ENCODE peak calls at places on chromosomes 12 and 14, in eight cellular contexts. One of them, this sample, is unnamed.

GRCh38 chr14:50225974-50226297 is 5.4 kb downstream of the SOS2 start:
- DNase-seq in tibial nerve: no peak
- DNase-seq in kidney: no peak
- DNase-seq in A549: no peak
- DNase-seq in prostate gland: no peak
- DNase-seq in transverse colon: no peak
- DNase-seq in upper lobe of right lung: no peak
- DNase-seq in hepatocyte: no peak
- DNase-seq in this sample: no peak

GRCh38 chr12:9118161-9118560 is 2.4 kb upstream of the A2M start:
- DNase-seq in prostate gland: no peak
- DNase-seq in kidney: no peak
- DNase-seq in hepatocyte: no peak
- DNase-seq in transverse colon: no peak
- DNase-seq in A549: no peak
- DNase-seq in tibial nerve: no peak
- DNase-seq in upper lobe of right lung: no peak
- DNase-seq in this sample: no peak

GRCh38 chr14:70873627-70874026 is 33.6 kb upstream of the PCNX1 start:
- DNase-seq in A549: no peak
- DNase-seq in hepatocyte: no peak
- DNase-seq in tibial nerve: no peak
- DNase-seq in kidney: no peak
- DNase-seq in upper lobe of right lung: no peak
- DNase-seq in transverse colon: no peak
- DNase-seq in prostate gland: no peak
- DNase-seq in this sample: no peak

GRCh38 chr14:71497645-71498086 is 434.6 kb upstream of the RGS6 start:
- DNase-seq in A549: no peak
- DNase-seq in transverse colon: no peak
- DNase-seq in upper lobe of right lung: no peak
- DNase-seq in prostate gland: no peak
- DNase-seq in kidney: no peak
- DNase-seq in tibial nerve: no peak
- DNase-seq in hepatocyte: no peak
- DNase-seq in this sample: peak; percentile 23

GRCh38 chr12:31029466-31029865 is 44.2 kb upstream of the DDX11 start:
- DNase-seq in hepatocyte: no peak
- DNase-seq in A549: no peak
- DNase-seq in kidney: no peak
- DNase-seq in upper lobe of right lung: no peak
- DNase-seq in tibial nerve: no peak
- DNase-seq in prostate gland: no peak
- DNase-seq in transverse colon: no peak
- DNase-seq in this sample: no peak

GRCh38 chr14:90911121-90911520 is 94.9 kb upstream of the TTC7B start:
- DNase-seq in prostate gland: no peak
- DNase-seq in transverse colon: no peak
- DNase-seq in upper lobe of right lung: no peak
- DNase-seq in hepatocyte: no peak
- DNase-seq in A549: peak; percentile 1
- DNase-seq in kidney: no peak
- DNase-seq in tibial nerve: no peak
- DNase-seq in this sample: no peak

GRCh38 chr12:64385468-64385867 is 5.1 kb downstream of the C12orf56 start:
- DNase-seq in tibial nerve: no peak
- DNase-seq in hepatocyte: no peak
- DNase-seq in prostate gland: no peak
- DNase-seq in A549: no peak
- DNase-seq in transverse colon: no peak
- DNase-seq in upper lobe of right lung: no peak
- DNase-seq in kidney: no peak
- DNase-seq in this sample: no peak

GRCh38 chr12:63844391-63845341 is at the start of gene SRGAP1:
- DNase-seq in A549: peak; percentile 69
- DNase-seq in upper lobe of right lung: peak; percentile 76
- DNase-seq in tibial nerve: peak; percentile 50
- DNase-seq in kidney: peak; percentile 90
- DNase-seq in prostate gland: peak; percentile 31
- DNase-seq in transverse colon: peak; percentile 62
- DNase-seq in hepatocyte: peak; percentile 79
- DNase-seq in this sample: peak; percentile 94

GRCh38 chr12:49912345-49912744 is 8.6 kb upstream of the FAIM2 start:
- DNase-seq in transverse colon: no peak
- DNase-seq in prostate gland: no peak
- DNase-seq in upper lobe of right lung: peak; percentile 49
- DNase-seq in A549: no peak
- DNase-seq in hepatocyte: no peak
- DNase-seq in tibial nerve: no peak
- DNase-seq in kidney: no peak
- DNase-seq in this sample: peak; percentile 41

GRCh38 chr14:69683971-69684370 is 72.6 kb downstream of the SUSD6 start:
- DNase-seq in hepatocyte: no peak
- DNase-seq in tibial nerve: no peak
- DNase-seq in A549: no peak
- DNase-seq in upper lobe of right lung: no peak
- DNase-seq in prostate gland: no peak
- DNase-seq in transverse colon: no peak
- DNase-seq in kidney: no peak
- DNase-seq in this sample: no peak

GRCh38 chr12:55842681-55843429 is at the start of gene MMP19:
- DNase-seq in upper lobe of right lung: no peak
- DNase-seq in kidney: no peak
- DNase-seq in tibial nerve: no peak
- DNase-seq in hepatocyte: peak; percentile 63
- DNase-seq in A549: peak; percentile 21
- DNase-seq in prostate gland: no peak
- DNase-seq in transverse colon: no peak
- DNase-seq in this sample: peak; percentile 90
- H3K4me3 ChIP-seq in upper lobe of right lung: peak within 1 kb of the TSS; percentile 51
- H3K4me3 ChIP-seq in kidney: peak within 1 kb of the TSS; percentile 52
- H3K4me3 ChIP-seq in tibial nerve: peak within 1 kb of the TSS; percentile 46
- H3K4me3 ChIP-seq in hepatocyte: no peak within 1 kb of the TSS
- H3K4me3 ChIP-seq in A549: no peak within 1 kb of the TSS
- H3K4me3 ChIP-seq in prostate gland: peak within 1 kb of the TSS; percentile 15
- H3K4me3 ChIP-seq in transverse colon: no peak within 1 kb of the TSS
- H3K4me3 ChIP-seq in this sample: no peak within 1 kb of the TSS

GRCh38 chr12:113315358-113315757 is 19.6 kb downstream of the SLC8B1 start:
- DNase-seq in prostate gland: no peak
- DNase-seq in upper lobe of right lung: no peak
- DNase-seq in tibial nerve: no peak
- DNase-seq in transverse colon: no peak
- DNase-seq in hepatocyte: no peak
- DNase-seq in kidney: no peak
- DNase-seq in A549: no peak
- DNase-seq in this sample: no peak

GRCh38 chr12:113305281-113305856 is 29.5 kb downstream of the SLC8B1 start:
- DNase-seq in tibial nerve: no peak
- DNase-seq in upper lobe of right lung: no peak
- DNase-seq in A549: no peak
- DNase-seq in kidney: no peak
- DNase-seq in transverse colon: no peak
- DNase-seq in hepatocyte: no peak
- DNase-seq in prostate gland: no peak
- DNase-seq in this sample: no peak

GRCh38 chr12:113306382-113306781 is 28.5 kb downstream of the SLC8B1 start:
- DNase-seq in upper lobe of right lung: no peak
- DNase-seq in hepatocyte: no peak
- DNase-seq in transverse colon: no peak
- DNase-seq in prostate gland: no peak
- DNase-seq in kidney: no peak
- DNase-seq in tibial nerve: no peak
- DNase-seq in A549: no peak
- DNase-seq in this sample: no peak

GRCh38 chr12:113314121-113314529 is 20.8 kb downstream of the SLC8B1 start:
- DNase-seq in hepatocyte: no peak
- DNase-seq in transverse colon: no peak
- DNase-seq in prostate gland: no peak
- DNase-seq in kidney: no peak
- DNase-seq in A549: no peak
- DNase-seq in upper lobe of right lung: no peak
- DNase-seq in tibial nerve: no peak
- DNase-seq in this sample: no peak

GRCh38 chr12:113310489-113310888 is 24.4 kb downstream of the SLC8B1 start:
- DNase-seq in tibial nerve: no peak
- DNase-seq in upper lobe of right lung: no peak
- DNase-seq in A549: peak; percentile 71
- DNase-seq in kidney: no peak
- DNase-seq in transverse colon: no peak
- DNase-seq in prostate gland: no peak
- DNase-seq in hepatocyte: no peak
- DNase-seq in this sample: no peak
- TF ChIP-seq CTCF in tibial nerve: no peak
- TF ChIP-seq CTCF in upper lobe of right lung: peak; percentile 12
- TF ChIP-seq CTCF in A549: peak; percentile 27
- TF ChIP-seq CTCF in kidney: no peak
- TF ChIP-seq CTCF in transverse colon: no peak
- TF ChIP-seq CTCF in prostate gland: no peak
- TF ChIP-seq CTCF in hepatocyte: no peak
- TF ChIP-seq CTCF in this sample: peak; percentile 10

GRCh38 chr12:96141216-96141944 is 52.8 kb upstream of the ELK3 start:
- DNase-seq in hepatocyte: peak; percentile 38
- DNase-seq in tibial nerve: no peak
- DNase-seq in kidney: no peak
- DNase-seq in upper lobe of right lung: no peak
- DNase-seq in prostate gland: no peak
- DNase-seq in transverse colon: no peak
- DNase-seq in A549: no peak
- DNase-seq in this sample: no peak

GRCh38 chr12:96143827-96144226 is 50.3 kb upstream of the ELK3 start:
- DNase-seq in kidney: no peak
- DNase-seq in upper lobe of right lung: no peak
- DNase-seq in tibial nerve: no peak
- DNase-seq in transverse colon: no peak
- DNase-seq in hepatocyte: no peak
- DNase-seq in prostate gland: no peak
- DNase-seq in A549: no peak
- DNase-seq in this sample: no peak

GRCh38 chr12:96136720-96137378 is 57.3 kb upstream of the ELK3 start:
- DNase-seq in A549: no peak
- DNase-seq in kidney: no peak
- DNase-seq in upper lobe of right lung: no peak
- DNase-seq in prostate gland: no peak
- DNase-seq in transverse colon: no peak
- DNase-seq in hepatocyte: no peak
- DNase-seq in tibial nerve: no peak
- DNase-seq in this sample: no peak

GRCh38 chr12:96143392-96143791 is 50.8 kb upstream of the ELK3 start:
- DNase-seq in tibial nerve: no peak
- DNase-seq in hepatocyte: no peak
- DNase-seq in kidney: no peak
- DNase-seq in transverse colon: no peak
- DNase-seq in upper lobe of right lung: no peak
- DNase-seq in prostate gland: no peak
- DNase-seq in A549: no peak
- DNase-seq in this sample: no peak

GRCh38 chr12:96140110-96140509 is 54.1 kb upstream of the ELK3 start:
- DNase-seq in transverse colon: no peak
- DNase-seq in tibial nerve: no peak
- DNase-seq in A549: no peak
- DNase-seq in hepatocyte: peak; percentile 19
- DNase-seq in prostate gland: no peak
- DNase-seq in kidney: no peak
- DNase-seq in upper lobe of right lung: no peak
- DNase-seq in this sample: peak; percentile 46
- H3K4me1 ChIP-seq in transverse colon: no peaks in the 10 kb centered on the region
- H3K4me1 ChIP-seq in tibial nerve: no peaks in the 10 kb centered on the region
- H3K4me1 ChIP-seq in A549: no peaks in the 10 kb centered on the region
- H3K4me1 ChIP-seq in hepatocyte: no peaks in the 10 kb centered on the region
- H3K4me1 ChIP-seq in prostate gland: no peaks in the 10 kb centered on the region
- H3K4me1 ChIP-seq in kidney: no peaks in the 10 kb centered on the region
- H3K4me1 ChIP-seq in upper lobe of right lung: peaks cover 22% of the 10 kb centered on the region
- H3K4me1 ChIP-seq in this sample: no peaks in the 10 kb centered on the region

GRCh38 chr14:68278568-68279436 is 459.2 kb downstream of the RAD51B start:
- DNase-seq in A549: peak; percentile 79
- DNase-seq in upper lobe of right lung: no peak
- DNase-seq in transverse colon: no peak
- DNase-seq in tibial nerve: no peak
- DNase-seq in kidney: no peak
- DNase-seq in prostate gland: no peak
- DNase-seq in hepatocyte: peak; percentile 28
- DNase-seq in this sample: peak; percentile 36
- H3K4me3 ChIP-seq in A549: no peak overlapping the region
- H3K4me3 ChIP-seq in upper lobe of right lung: no peak overlapping the region
- H3K4me3 ChIP-seq in transverse colon: no peak overlapping the region
- H3K4me3 ChIP-seq in tibial nerve: no peak overlapping the region
- H3K4me3 ChIP-seq in kidney: no peak overlapping the region
- H3K4me3 ChIP-seq in prostate gland: no peak overlapping the region
- H3K4me3 ChIP-seq in hepatocyte: no peak overlapping the region
- H3K4me3 ChIP-seq in this sample: no peak overlapping the region

GRCh38 chr14:94173885-94174621 is at the start of gene PPP4R4:
- DNase-seq in A549: peak; percentile 76
- DNase-seq in prostate gland: peak; percentile 76
- DNase-seq in hepatocyte: peak; percentile 96
- DNase-seq in tibial nerve: peak; percentile 38
- DNase-seq in kidney: peak; percentile 94
- DNase-seq in upper lobe of right lung: peak; percentile 97
- DNase-seq in transverse colon: peak; percentile 83
- DNase-seq in this sample: peak; percentile 98
- TF ChIP-seq CTCF in A549: no peak
- TF ChIP-seq CTCF in prostate gland: no peak
- TF ChIP-seq CTCF in hepatocyte: no peak
- TF ChIP-seq CTCF in tibial nerve: no peak
- TF ChIP-seq CTCF in kidney: no peak
- TF ChIP-seq CTCF in upper lobe of right lung: no peak
- TF ChIP-seq CTCF in transverse colon: no peak
- TF ChIP-seq CTCF in this sample: no peak

DNA sequence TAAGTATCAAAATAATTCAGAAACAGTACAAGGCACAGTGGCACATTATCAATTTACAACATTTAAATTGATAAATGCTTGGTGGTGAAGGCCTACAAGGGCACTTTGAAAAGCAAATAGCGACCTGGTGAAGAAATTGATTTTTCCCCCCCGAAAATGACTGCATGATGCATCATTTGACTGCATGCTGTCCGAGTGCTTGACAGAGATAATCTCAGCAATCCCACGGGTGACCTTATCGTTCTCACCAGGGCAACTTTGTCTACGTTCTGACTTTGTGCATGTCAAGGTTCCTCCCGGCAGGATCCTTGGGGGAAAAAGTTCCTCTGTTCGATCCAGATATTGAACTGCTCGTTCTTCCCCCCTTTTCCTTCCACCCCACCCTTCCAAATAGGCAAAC is 384.8 kb downstream of the EGLN3 start:
- DNase-seq in A549: no peak
- DNase-seq in kidney: no peak
- DNase-seq in tibial nerve: no peak
- DNase-seq in prostate gland: no peak
- DNase-seq in upper lobe of right lung: no peak
- DNase-seq in hepatocyte: no peak
- DNase-seq in transverse colon: no peak
- DNase-seq in this sample: no peak
- H3K4me1 ChIP-seq in A549: no peaks in the 10 kb centered on the region
- H3K4me1 ChIP-seq in kidney: no peaks in the 10 kb centered on the region
- H3K4me1 ChIP-seq in tibial nerve: no peaks in the 10 kb centered on the region
- H3K4me1 ChIP-seq in prostate gland: no peaks in the 10 kb centered on the region
- H3K4me1 ChIP-seq in upper lobe of right lung: no peaks in the 10 kb centered on the region
- H3K4me1 ChIP-seq in hepatocyte: peaks cover 10% of the 10 kb centered on the region
- H3K4me1 ChIP-seq in transverse colon: peaks cover 2% of the 10 kb centered on the region
- H3K4me1 ChIP-seq in this sample: no peaks in the 10 kb centered on the region

DNA sequence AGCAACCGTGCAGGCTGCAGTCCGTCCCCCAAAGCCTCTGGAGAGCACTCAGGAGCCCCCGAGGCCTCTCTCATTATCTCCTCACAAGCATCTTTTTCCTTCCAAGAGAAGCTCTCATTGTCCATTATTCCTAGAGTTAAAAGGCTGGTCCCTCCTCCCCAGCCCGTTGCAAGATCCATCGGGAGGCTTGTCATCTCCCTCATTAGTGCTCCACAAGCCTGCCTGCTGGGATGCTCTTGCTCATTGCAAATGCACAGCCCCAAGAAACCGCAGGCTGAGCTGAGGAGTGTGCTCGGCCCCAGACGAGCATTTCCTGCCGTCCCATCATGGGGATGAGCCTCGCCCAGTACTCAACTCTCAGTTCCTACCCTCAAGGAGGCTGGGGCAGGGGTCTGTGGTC is 23.3 kb downstream of the NUAK1 start:
- DNase-seq in transverse colon: no peak
- DNase-seq in upper lobe of right lung: no peak
- DNase-seq in tibial nerve: no peak
- DNase-seq in kidney: no peak
- DNase-seq in prostate gland: no peak
- DNase-seq in hepatocyte: no peak
- DNase-seq in A549: no peak
- DNase-seq in this sample: no peak
- H3K4me3 ChIP-seq in transverse colon: no peak overlapping the region
- H3K4me3 ChIP-seq in upper lobe of right lung: no peak overlapping the region
- H3K4me3 ChIP-seq in tibial nerve: no peak overlapping the region
- H3K4me3 ChIP-seq in kidney: no peak overlapping the region
- H3K4me3 ChIP-seq in prostate gland: no peak overlapping the region
- H3K4me3 ChIP-seq in hepatocyte: no peak overlapping the region
- H3K4me3 ChIP-seq in A549: no peak overlapping the region
- H3K4me3 ChIP-seq in this sample: no peak overlapping the region

This sample was measured in cardiac muscle cell.